ENCODE peak calls at places on chromosomes 7 and 10, in six cellular contexts. P is body of pancreas, E is cardiac muscle cell, Q is GM23338, L is DND-41, S is right lobe of liver. D is an unnamed sample.
A peak's percentile ranks its signal among the peaks of the same experiment; 100 is the strongest.

GRCh38 chr10:526651-527312 is 162.7 kb downstream of the DIP2C start:
- DNase-seq in P (no peak), S (no peak), E (no peak), Q (peak; percentile 58), L (no peak), D (no peak)

GRCh38 chr7:64890761-64891666 is 12.1 kb upstream of the ZNF273 start:
- DNase-seq in Q (no peak), L (no peak), P (no peak), E (no peak), S (no peak), D (no peak)

GRCh38 chr7:89998554-89998953 is 155.7 kb upstream of the STEAP1 start:
- DNase-seq in S (no peak), Q (no peak), E (no peak), P (no peak), L (no peak), D (no peak)

GRCh38 chr7:90595801-90596683 is at the start of gene CDK14:
- DNase-seq in L (no peak), S (peak; percentile 92), Q (peak; percentile 91), E (peak; percentile 87), P (peak; percentile 84), D (peak; percentile 85)

GRCh38 chr7:133475655-133476054 is 222.8 kb downstream of the EXOC4 start:
- DNase-seq in P (no peak), E (no peak), L (no peak), S (no peak), Q (no peak), D (no peak)

GRCh38 chr10:113326160-113327111 is 226.4 kb upstream of the HABP2 start:
- DNase-seq in E (no peak), L (peak; percentile 11), P (peak; percentile 70), Q (peak; percentile 43), S (no peak), D (peak; percentile 13)

GRCh38 chr7:44309271-44310091 is 15.9 kb downstream of the CAMK2B start:
- DNase-seq in E (peak; percentile 75), L (no peak), S (peak; percentile 49), P (peak; percentile 61), Q (peak; percentile 84), D (peak; percentile 46)

GRCh38 chr10:87541114-87541513 is 36.4 kb downstream of the MINPP1 start:
- DNase-seq in E (no peak), P (no peak), Q (no peak), L (no peak), S (no peak), D (no peak)

GRCh38 chr7:129298268-129298893 is 73.6 kb downstream of the AHCYL2 start:
- DNase-seq in E (peak; percentile 59), Q (peak; percentile 84), P (peak; percentile 64), L (peak; percentile 60), S (peak; percentile 63), D (no peak)

GRCh38 chr7:80434043-80434442 is 77.8 kb downstream of the GNAT3 start:
- DNase-seq in P (no peak), Q (no peak), L (no peak), E (no peak), S (no peak), D (no peak)

GRCh38 chr10:106395061-106395749 is 769.3 kb downstream of the SORCS1 start:
- DNase-seq in S (no peak), L (no peak), E (no peak), P (no peak), Q (no peak), D (no peak)

GRCh38 chr10:107913317-107914294 is 749.1 kb upstream of the SORCS1 start:
- DNase-seq in E (peak; percentile 19), S (no peak), L (no peak), P (no peak), Q (peak; percentile 38), D (no peak)

GRCh38 chr10:130195746-130196294 is 59.6 kb downstream of the GLRX3 start:
- DNase-seq in P (no peak), L (no peak), E (no peak), Q (no peak), S (no peak), D (no peak)

GRCh38 chr7:77455334-77455733 is 39.2 kb upstream of the GSAP start:
- DNase-seq in L (no peak), S (no peak), E (no peak), Q (no peak), P (peak; percentile 42), D (no peak)

GRCh38 chr10:72250666-72251065 is 23.1 kb upstream of the DDIT4 start:
- DNase-seq in L (no peak), E (no peak), P (peak; percentile 60), S (peak; percentile 82), Q (no peak), D (no peak)

GRCh38 chr10:10222288-10222945 is 795.3 kb upstream of the CELF2 start:
- DNase-seq in Q (no peak), S (no peak), P (no peak), L (no peak), E (no peak), D (no peak)

GRCh38 chr7:29289156-29290021 is 94.8 kb downstream of the CHN2 start:
- DNase-seq in S (no peak), P (peak; percentile 28), L (no peak), E (no peak), Q (no peak), D (peak; percentile 44)

GRCh38 chr10:46311501-46311951 is 24.7 kb downstream of the ANTXRL start:
- DNase-seq in Q (no peak), E (no peak), P (no peak), L (no peak), S (no peak), D (no peak)

GRCh38 chr7:151007469-151007898 is 16.7 kb downstream of the NOS3 start:
- DNase-seq in S (peak; percentile 44), P (no peak), L (no peak), Q (no peak), E (no peak), D (no peak)

GRCh38 chr10:43040482-43041256 is 36.2 kb upstream of the RET start:
- DNase-seq in L (no peak), P (no peak), Q (no peak), S (peak; percentile 33), E (no peak), D (no peak)

GRCh38 chr7:27051451-27051850 is 44.3 kb downstream of the HOXA1 start:
- DNase-seq in P (no peak), Q (no peak), S (no peak), L (no peak), E (no peak), D (no peak)

GRCh38 chr7:95608344-95609173 is 12.2 kb upstream of the PDK4 start:
- DNase-seq in Q (peak; percentile 74), P (peak; percentile 98), E (peak; percentile 91), L (no peak), S (peak; percentile 95), D (peak; percentile 28)

GRCh38 chr10:105292236-105292635 is 651.1 kb downstream of the SORCS3 start:
- DNase-seq in E (no peak), Q (no peak), L (no peak), P (no peak), S (no peak), D (no peak)

GRCh38 chr10:132479024-132479602 is 58.5 kb upstream of the INPP5A start:
- DNase-seq in Q (no peak), P (no peak), E (no peak), S (peak; percentile 42), L (no peak), D (no peak)

GRCh38 chr7:116200963-116201362 is 9.4 kb upstream of the TES start:
- DNase-seq in S (no peak), E (no peak), L (no peak), P (no peak), Q (no peak), D (no peak)

GRCh38 chr7:43294080-43294630 is 181.7 kb downstream of the HECW1 start:
- DNase-seq in Q (peak; percentile 33), L (no peak), P (peak; percentile 13), E (no peak), S (no peak), D (no peak)

GRCh38 chr10:127853868-127854768 is 38.6 kb downstream of the CLRN3 start:
- DNase-seq in P (peak; percentile 76), L (peak; percentile 64), E (peak; percentile 86), Q (peak; percentile 88), S (peak; percentile 70), D (peak; percentile 53)

DNA sequence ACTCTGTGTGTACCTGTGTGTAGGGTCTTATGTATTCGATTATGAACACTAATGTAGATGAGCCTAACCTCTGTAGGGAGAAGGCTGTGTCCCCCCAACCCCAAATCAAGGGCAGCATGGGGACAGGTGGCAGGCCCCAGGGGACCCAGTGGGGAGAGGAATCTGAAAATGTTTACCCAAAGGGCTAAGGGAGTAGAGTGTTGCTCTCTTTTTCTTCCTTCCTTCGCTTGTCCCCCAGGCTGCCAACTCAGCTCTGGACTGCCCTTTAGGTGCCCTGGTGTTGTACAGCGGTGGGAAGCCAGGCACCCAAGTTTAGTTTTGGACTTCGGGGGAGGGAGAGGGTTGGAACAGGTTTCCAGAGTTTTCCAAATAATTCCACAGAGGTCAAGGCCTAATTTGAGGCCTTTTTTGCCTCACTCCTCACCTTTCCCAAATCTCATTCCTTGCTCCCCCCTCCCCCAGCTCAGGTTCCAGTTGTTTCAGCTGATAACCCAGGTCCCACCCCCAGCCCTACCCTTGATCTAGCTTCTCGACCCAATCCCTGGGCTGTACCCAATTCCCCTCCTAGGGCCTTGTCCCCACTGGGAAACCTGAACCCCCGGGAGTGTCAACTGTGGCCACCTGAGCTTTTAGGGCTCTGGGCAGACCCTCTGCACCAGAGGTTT is 9.1 kb upstream of the PAX2 start:
- DNase-seq in P (no peak), L (no peak), Q (no peak), S (no peak), E (no peak), D (no peak)
- H3K4me3 ChIP-seq in P (no peak overlapping the region), L (no peak overlapping the region), Q (no peak overlapping the region), S (no peak overlapping the region), E (no peak overlapping the region), D (no peak overlapping the region)

DNA sequence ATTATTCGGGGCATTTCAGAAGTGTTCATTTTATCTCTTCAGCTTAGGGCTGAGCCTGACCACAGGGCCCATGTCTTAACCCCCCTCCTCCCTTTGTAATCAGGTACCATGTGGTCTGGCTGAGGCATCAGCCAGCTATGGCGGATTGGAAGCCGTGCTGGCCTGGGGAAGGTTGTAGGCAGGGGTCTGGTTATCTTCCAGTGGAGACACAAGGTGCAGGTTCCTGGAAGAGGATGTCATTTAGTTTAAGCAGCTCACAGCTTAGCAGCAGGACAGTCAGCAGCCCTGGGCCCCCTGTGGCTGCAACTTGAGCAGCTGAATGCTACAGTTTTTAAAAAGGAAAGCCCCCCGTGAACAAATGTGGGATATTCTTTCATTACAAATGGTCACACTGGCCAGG is 22.1 kb downstream of the BAG3 start:
- DNase-seq in S (no peak), Q (no peak), L (no peak), P (no peak), E (no peak), D (no peak)
- H3K27me3 ChIP-seq in S (no peaks in the 10 kb centered on the region), Q (no peaks in the 10 kb centered on the region), L (no peaks in the 10 kb centered on the region), P (no peaks in the 10 kb centered on the region), E (no peaks in the 10 kb centered on the region), D (no peaks in the 10 kb centered on the region)

GRCh38 chr7:142320883-142321282 is 63.0 kb upstream of the PRSS58 start:
- DNase-seq in S (no peak), Q (no peak), P (no peak), E (no peak), L (no peak), D (no peak)

GRCh38 chr7:142323706-142324105 is 65.8 kb upstream of the PRSS58 start:
- DNase-seq in L (peak; percentile 80), S (no peak), P (peak; percentile 73), Q (peak; percentile 92), E (peak; percentile 86), D (no peak)

GRCh38 chr7:142321391-142321790 is 63.5 kb upstream of the PRSS58 start:
- DNase-seq in S (no peak), L (peak; percentile 53), E (no peak), Q (no peak), P (no peak), D (no peak)

GRCh38 chr7:142319970-142320369 is 62.1 kb upstream of the PRSS58 start:
- DNase-seq in S (no peak), E (no peak), L (peak; percentile 71), Q (peak; percentile 70), P (no peak), D (no peak)
- TF ChIP-seq CTCF in S (no peak), E (peak; percentile 25), L (peak; percentile 75), Q (peak; percentile 79), P (no peak), D (peak; percentile 67)

GRCh38 chr7:106870983-106871410 is 5.9 kb downstream of the PIK3CG start:
- DNase-seq in E (no peak), L (no peak), P (no peak), Q (no peak), S (no peak), D (peak; percentile 75)
- H3K4me3 ChIP-seq in E (no peak overlapping the region), L (no peak overlapping the region), P (no peak overlapping the region), Q (no peak overlapping the region), S (no peak overlapping the region), D (peak overlapping the region; percentile 20)